ENCODE peak calls at places on chromosomes 5 and 9, in four cellular contexts. B is A549, P is tibial nerve, K is upper lobe of left lung. V is an unnamed sample.

GRCh38 chr9:2630158-2630557 is 8.6 kb downstream of the VLDLR start:
- DNase-seq in B (no peak), P (no peak), K (no peak), V (no peak)

GRCh38 chr9:115981011-115981410 is 172.6 kb upstream of the PAPPA start:
- DNase-seq in B (no peak), P (no peak), K (no peak), V (no peak)

GRCh38 chr5:56545016-56545415 is 270.3 kb upstream of the MAP3K1 start:
- DNase-seq in B (no peak), P (no peak), K (no peak), V (no peak)

GRCh38 chr5:135119497-135119896 is 85.5 kb upstream of the PITX1 start:
- DNase-seq in B (no peak), P (no peak), K (no peak), V (no peak)

GRCh38 chr5:145937432-145938250 is 1.3 kb downstream of the SH3RF2 start:
- DNase-seq in B (peak), P (no peak), K (peak), V (no peak)

GRCh38 chr5:10854526-10855277 is 93.7 kb upstream of the DAP start:
- DNase-seq in B (no peak), P (peak), K (no peak), V (no peak)

GRCh38 chr9:126611592-126612328 is 2.0 kb upstream of the LMX1B start:
- DNase-seq in B (peak), P (peak), K (peak), V (peak)

GRCh38 chr9:100472725-100473261 is at the start of gene TMEFF1:
- DNase-seq in B (peak), P (no peak), K (peak), V (peak)

GRCh38 chr5:68070641-68071191 is 144.8 kb upstream of the PIK3R1 start:
- DNase-seq in B (no peak), P (no peak), K (no peak), V (no peak)

GRCh38 chr9:21690561-21690960 is 111.9 kb upstream of the MTAP start:
- DNase-seq in B (no peak), P (no peak), K (no peak), V (no peak)

GRCh38 chr5:108238936-108239887 is 142.7 kb downstream of the FBXL17 start:
- DNase-seq in B (no peak), P (no peak), K (no peak), V (no peak)

GRCh38 chr5:86557920-86558319 is 59.8 kb upstream of the COX7C start:
- DNase-seq in B (no peak), P (no peak), K (no peak), V (no peak)

GRCh38 chr5:148730272-148730954 is 76.1 kb upstream of the HTR4 start:
- DNase-seq in B (no peak), P (no peak), K (no peak), V (no peak)

GRCh38 chr5:73189816-73190451 is 16.9 kb downstream of the TMEM174 start:
- DNase-seq in B (no peak), P (no peak), K (no peak), V (peak)

GRCh38 chr5:83401122-83401620 is 70.4 kb upstream of the VCAN start:
- DNase-seq in B (no peak), P (no peak), K (no peak), V (no peak)

GRCh38 chr9:115250646-115251045 is 132.7 kb upstream of the TNC start:
- DNase-seq in B (no peak), P (no peak), K (no peak), V (no peak)

GRCh38 chr5:134177197-134178171 is 734 bp upstream of the SKP1 start:
- DNase-seq in B (peak), P (peak), K (peak), V (peak)

GRCh38 chr5:79743846-79744605 is 54.4 kb downstream of the CMYA5 start:
- DNase-seq in B (no peak), P (no peak), K (no peak), V (no peak)

GRCh38 chr5:150034677-150035076 is 34.1 kb downstream of the HMGXB3 start:
- DNase-seq in B (no peak), P (no peak), K (no peak), V (no peak)

GRCh38 chr9:38276751-38277439 is 115.6 kb upstream of the ALDH1B1 start:
- DNase-seq in B (no peak), P (no peak), K (no peak), V (no peak)

DNA sequence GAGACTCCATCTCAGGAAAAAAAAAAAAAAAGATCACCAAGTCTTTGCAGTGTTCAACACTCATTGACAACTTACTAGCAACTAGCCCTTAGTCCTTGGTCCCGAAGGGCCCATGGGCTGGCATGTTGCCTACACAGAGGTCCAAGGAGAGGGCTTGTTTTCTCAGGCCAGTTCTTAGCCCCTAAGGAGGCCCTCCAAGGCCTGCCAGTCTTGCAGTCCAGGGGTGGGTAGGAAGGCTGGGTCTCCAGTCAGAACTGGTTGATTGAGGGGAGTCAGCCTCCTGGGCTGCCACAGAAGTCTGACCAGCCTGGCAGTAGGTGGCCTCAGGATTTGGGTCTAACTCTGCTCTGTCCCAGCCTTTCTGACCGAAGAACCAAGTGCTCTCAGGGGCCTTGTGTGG is 32.7 kb downstream of the IER5L start:
- DNase-seq in B (no peak), P (no peak), K (no peak), V (peak)
- H3K27ac ChIP-seq in B (peak), P (peak), K (peak), V (peak)

GRCh38 chr5:81778642-81779041 is 27.7 kb upstream of the SSBP2 start:
- DNase-seq in B (no peak), P (no peak), K (no peak), V (no peak)

GRCh38 chr5:81776258-81776657 is 25.4 kb upstream of the SSBP2 start:
- DNase-seq in B (no peak), P (no peak), K (no peak), V (no peak)

GRCh38 chr5:81779935-81780266 is 29.0 kb upstream of the SSBP2 start:
- DNase-seq in B (no peak), P (no peak), K (no peak), V (no peak)

GRCh38 chr5:81782811-81783210 is 31.9 kb upstream of the SSBP2 start:
- DNase-seq in B (no peak), P (no peak), K (no peak), V (no peak)

GRCh38 chr5:81779125-81779934 is 28.4 kb upstream of the SSBP2 start:
- DNase-seq in B (no peak), P (peak), K (no peak), V (peak)
- TF ChIP-seq POLR2A in B (no peak), P (no peak), K (no peak), V (no peak)

GRCh38 chr5:131384616-131385214 is 120.9 kb downstream of the CDC42SE2 start:
- DNase-seq in B (no peak), P (no peak), K (no peak), V (no peak)

GRCh38 chr5:131381792-131382191 is 117.9 kb downstream of the CDC42SE2 start:
- DNase-seq in B (no peak), P (no peak), K (no peak), V (no peak)

GRCh38 chr5:131384181-131384580 is 120.3 kb downstream of the CDC42SE2 start:
- DNase-seq in B (no peak), P (no peak), K (no peak), V (no peak)

GRCh38 chr5:131381011-131381410 is 117.2 kb downstream of the CDC42SE2 start:
- DNase-seq in B (no peak), P (no peak), K (no peak), V (no peak)

GRCh38 chr5:131382407-131383395 is 118.8 kb downstream of the CDC42SE2 start:
- DNase-seq in B (peak), P (no peak), K (no peak), V (no peak)
- TF ChIP-seq EP300 in B (no peak), P (no peak), K (no peak), V (no peak)

DNA sequence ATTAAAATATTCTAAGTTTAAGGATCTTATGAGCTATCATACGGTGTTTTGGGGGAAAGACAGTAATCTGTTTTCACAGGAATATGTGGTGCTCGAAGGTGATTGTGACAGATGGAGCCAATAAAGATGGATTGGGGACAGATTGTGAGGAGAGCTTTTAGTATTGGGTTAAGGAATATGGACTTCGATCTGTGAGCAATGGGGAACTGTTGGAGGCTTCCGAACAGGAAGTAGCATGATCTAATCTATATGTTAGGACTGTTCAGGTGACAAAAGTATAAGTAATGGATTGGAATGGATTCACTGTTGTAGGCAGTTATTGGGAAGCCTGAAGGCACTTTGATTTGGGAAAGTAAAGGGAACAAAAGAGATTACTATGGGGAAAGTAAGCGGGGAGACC is 7.4 kb upstream of the ELL2 start:
- DNase-seq in B (no peak), P (no peak), K (no peak), V (no peak)
- H3K27ac ChIP-seq in B (no peak), P (no peak), K (no peak), V (no peak)

GRCh38 chr9:93575706-93576295 is 583 bp upstream of the PHF2 start:
- DNase-seq in B (peak), P (no peak), K (peak), V (peak)
- TF ChIP-seq POLR2A in B (peak), P (peak), K (no peak), V (no peak)

GRCh38 chr5:13524931-13525330 is 419.6 kb downstream of the DNAH5 start:
- DNase-seq in B (no peak), P (no peak), K (no peak), V (no peak)
- TF ChIP-seq EP300 in B (no peak), P (no peak), K (no peak), V (no peak)

DNA sequence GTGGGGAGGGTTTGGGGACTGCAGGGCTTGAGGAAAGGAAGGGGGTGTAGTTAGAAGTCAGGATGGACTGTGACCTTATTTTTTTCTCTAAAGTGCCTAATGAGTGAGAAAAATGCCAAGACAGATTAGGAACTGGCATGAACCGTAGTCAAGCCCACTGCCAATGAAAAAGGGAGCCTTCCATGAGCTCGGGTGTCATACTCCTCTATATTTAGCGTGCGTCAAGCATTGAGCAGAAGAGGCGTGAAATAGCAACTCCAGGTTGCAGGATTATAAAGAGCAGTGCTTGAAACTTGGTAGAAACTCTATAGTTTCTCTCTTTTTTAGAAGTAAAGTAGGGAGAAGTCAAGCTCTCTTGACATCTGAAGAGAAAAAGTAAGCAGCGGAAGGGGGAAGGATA is 1.8 kb downstream of the SGCD start:
- DNase-seq in B (no peak), P (no peak), K (no peak), V (no peak)
- H3K27ac ChIP-seq in B (peak), P (peak), K (no peak), V (no peak)